ENCODE peak calls at places on chromosomes 16 and 17, in five cellular contexts. E, I, K, Q and U are unnamed samples.

GRCh38 chr16:22375117-22375962 is 921 bp upstream of the CDR2 start:
- DNase-seq in K (no peak), Q (no peak), I (no peak), E (no peak), U (no peak)

GRCh38 chr17:19003966-19004600 is 481 bp downstream of the FAM83G start:
- DNase-seq in K (peak), E (peak), Q (no peak), I (peak), U (no peak)

GRCh38 chr17:13073013-13073412 is 55.2 kb upstream of the ELAC2 start:
- DNase-seq in K (no peak), E (no peak), Q (no peak), I (no peak), U (no peak)

GRCh38 chr16:24834459-24835335 is 11.1 kb upstream of the SLC5A11 start:
- DNase-seq in Q (no peak), E (peak), K (peak), I (no peak), U (no peak)

GRCh38 chr16:76910931-76911330 is 280.1 kb upstream of the MON1B start:
- DNase-seq in Q (peak), I (no peak), K (no peak), E (no peak), U (peak)

GRCh38 chr16:82867425-82867824 is 240.7 kb downstream of the CDH13 start:
- DNase-seq in I (no peak), E (no peak), Q (no peak), K (no peak), U (no peak)

GRCh38 chr16:10558746-10559641 is 21.4 kb downstream of the EMP2 start:
- DNase-seq in Q (no peak), K (no peak), E (peak), I (no peak), U (peak)

GRCh38 chr16:89442990-89443726 is 47.2 kb downstream of the ANKRD11 start:
- DNase-seq in I (no peak), Q (no peak), E (peak), K (no peak), U (peak)

GRCh38 chr17:55405600-55405999 is 16.0 kb downstream of the MMD start:
- DNase-seq in E (no peak), I (no peak), Q (no peak), K (no peak), U (no peak)

GRCh38 chr17:19706791-19707727 is 9.3 kb downstream of the SLC47A2 start:
- DNase-seq in Q (no peak), K (no peak), E (no peak), I (no peak), U (no peak)

GRCh38 chr16:11670171-11671131 is 2.2 kb downstream of the SNN start:
- DNase-seq in K (peak), Q (no peak), E (no peak), I (no peak), U (no peak)

GRCh38 chr17:33291248-33292183 is 1.6 kb downstream of the ASIC2 start:
- DNase-seq in I (peak), E (no peak), K (no peak), Q (no peak), U (no peak)

GRCh38 chr17:4594406-4595349 is 10.3 kb downstream of the SMTNL2 start:
- DNase-seq in E (peak), I (peak), Q (no peak), K (peak), U (no peak)

GRCh38 chr16:50979806-50980620 is 171.1 kb downstream of the SALL1 start:
- DNase-seq in Q (no peak), K (no peak), I (no peak), E (no peak), U (no peak)

GRCh38 chr16:46916980-46917379 is 32.8 kb downstream of the GPT2 start:
- DNase-seq in E (no peak), Q (no peak), I (no peak), K (no peak), U (no peak)

GRCh38 chr16:79415983-79416641 is 184.4 kb downstream of the MAF start:
- DNase-seq in Q (no peak), E (no peak), K (no peak), I (no peak), U (no peak)

GRCh38 chr16:11356573-11357331 is 11.5 kb downstream of the RMI2 start:
- DNase-seq in I (peak), Q (no peak), K (peak), E (peak), U (no peak)

GRCh38 chr16:86222541-86222940 is 287.8 kb upstream of the FOXF1 start:
- DNase-seq in K (no peak), E (no peak), I (no peak), Q (peak), U (peak)

GRCh38 chr16:5032748-5033167 is 977 bp downstream of the NAGPA start:
- DNase-seq in K (no peak), E (no peak), Q (no peak), I (no peak), U (no peak)

GRCh38 chr16:3180445-3180878 is 7.5 kb upstream of the OR1F1 start:
- DNase-seq in E (no peak), K (no peak), Q (no peak), I (no peak), U (no peak)

GRCh38 chr16:30416047-30416603 is 8.7 kb downstream of the ZNF771 start:
- DNase-seq in I (no peak), Q (no peak), K (no peak), E (no peak), U (no peak)

GRCh38 chr16:51243836-51244483 is 92.9 kb upstream of the SALL1 start:
- DNase-seq in K (no peak), I (no peak), Q (no peak), E (peak), U (no peak)

GRCh38 chr17:76570877-76571471 is 14.7 kb downstream of the ST6GALNAC2 start:
- DNase-seq in I (no peak), Q (no peak), E (no peak), K (no peak), U (no peak)

GRCh38 chr17:81259058-81259605 is 20.0 kb downstream of the NDUFAF8 start:
- DNase-seq in Q (no peak), E (no peak), I (no peak), K (no peak), U (no peak)

GRCh38 chr16:82240111-82240510 is 70.1 kb upstream of the MPHOSPH6 start:
- DNase-seq in I (no peak), E (no peak), Q (no peak), K (no peak), U (no peak)

GRCh38 chr17:67374329-67375053 is 2.6 kb upstream of the PITPNC1 start:
- DNase-seq in K (peak), Q (peak), E (peak), I (peak), U (peak)

GRCh38 chr17:78407387-78407990 is 29.0 kb downstream of the PGS1 start:
- DNase-seq in I (no peak), Q (no peak), E (no peak), K (no peak), U (no peak)

GRCh38 chr17:30200086-30200485 is 35.4 kb downstream of the SLC6A4 start:
- DNase-seq in Q (no peak), K (no peak), E (no peak), I (no peak), U (no peak)

GRCh38 chr16:85300451-85300968 is 188.2 kb upstream of the CIBAR2 start:
- DNase-seq in I (no peak), Q (no peak), K (no peak), E (no peak), U (no peak)

GRCh38 chr17:67293251-67294203 is 48.5 kb upstream of the HELZ start:
- DNase-seq in E (peak), Q (no peak), K (peak), I (peak), U (peak)

GRCh38 chr17:1273492-1274242 is 3.4 kb downstream of the BHLHA9 start:
- DNase-seq in K (no peak), I (no peak), Q (no peak), E (no peak), U (no peak)

GRCh38 chr17:63740464-63741181 is 976 bp downstream of the STRADA start:
- DNase-seq in Q (no peak), K (peak), E (no peak), I (no peak), U (no peak)

GRCh38 chr16:30491229-30491628 is 18.7 kb downstream of the ITGAL start:
- DNase-seq in K (no peak), Q (no peak), I (no peak), E (no peak), U (no peak)

GRCh38 chr16:76639685-76640289 is 362.6 kb downstream of the CNTNAP4 start:
- DNase-seq in K (no peak), E (peak), I (peak), Q (no peak), U (no peak)

GRCh38 chr17:9817086-9817485 is 4.8 kb downstream of the GSG1L2 start:
- DNase-seq in E (peak), I (peak), Q (no peak), K (no peak), U (no peak)

GRCh38 chr16:11355862-11356261 is 10.6 kb downstream of the RMI2 start:
- DNase-seq in E (no peak), I (no peak), Q (no peak), K (no peak), U (no peak)

GRCh38 chr17:81391964-81392908 is 3.0 kb upstream of the BAHCC1 start:
- DNase-seq in K (no peak), Q (no peak), E (no peak), I (no peak), U (peak)

GRCh38 chr16:66924527-66925321 is 611 bp downstream of the RRAD start:
- DNase-seq in I (peak), E (peak), Q (no peak), K (peak), U (no peak)
- TF ChIP-seq CTCF in I (peak), E (peak), Q (peak), K (peak), U (peak)

GRCh38 chr16:68704232-68704867 is 32.7 kb upstream of the CDH1 start:
- DNase-seq in E (peak), Q (no peak), K (peak), I (peak), U (peak)
- TF ChIP-seq CTCF in E (peak), Q (peak), K (peak), I (peak), U (peak)

GRCh38 chr16:2016407-2016922 is 3.1 kb upstream of the NPW start:
- DNase-seq in I (no peak), K (no peak), E (peak), Q (no peak), U (no peak)

GRCh38 chr16:2009791-2010510 is at the start of gene ZNF598:
- DNase-seq in Q (no peak), E (peak), K (peak), I (peak), U (peak)

GRCh38 chr16:2015947-2016208 is 3.7 kb upstream of the NPW start:
- DNase-seq in K (no peak), E (no peak), I (no peak), Q (no peak), U (no peak)

GRCh38 chr16:2015117-2015946 is 4.3 kb upstream of the NPW start:
- DNase-seq in I (no peak), Q (no peak), K (no peak), E (peak), U (no peak)

DNA sequence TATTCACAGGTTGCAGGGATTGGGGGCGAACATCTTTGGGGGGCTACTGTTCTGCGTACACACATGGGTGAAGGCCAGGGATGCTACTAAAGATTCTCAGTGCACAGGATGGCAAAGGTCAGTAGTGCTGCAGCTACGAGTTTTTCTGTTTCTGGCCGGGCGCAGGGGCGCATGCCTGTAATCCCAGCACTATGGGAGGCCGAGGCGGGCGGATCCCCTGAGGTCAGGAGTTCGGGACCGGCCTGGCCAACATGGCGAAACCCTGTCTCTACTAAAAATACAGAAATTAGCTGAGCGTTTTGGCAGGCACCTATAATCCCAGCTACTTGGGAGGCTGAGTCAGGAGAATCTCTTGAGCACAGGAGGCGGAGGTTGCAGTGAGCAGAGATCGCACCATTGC is 3.9 kb upstream of the ZNF598 start:
- DNase-seq in E (no peak), Q (no peak), I (no peak), K (no peak), U (no peak)
- TF ChIP-seq CTCF in E (no peak), Q (no peak), I (no peak), K (no peak), U (no peak)

GRCh38 chr16:58345574-58346354 is 46.5 kb upstream of the GINS3 start:
- DNase-seq in I (no peak), E (no peak), Q (no peak), K (no peak), U (no peak)
- TF ChIP-seq CTCF in I (peak), E (peak), Q (peak), K (no peak), U (peak)

GRCh38 chr16:527015-527903 is at the start of gene CAPN15:
- DNase-seq in Q (peak), K (peak), I (peak), E (peak), U (peak)
- TF ChIP-seq CTCF in Q (peak), K (no peak), I (peak), E (peak), U (no peak)